ENCODE peak calls at places on chromosomes 3 and 15, in seven cellular contexts. Q, K, M, W, N, I and R are unnamed samples.

GRCh38 chr3:13579089-13579488 is 30.2 kb downstream of the FBLN2 start:
- DNase-seq in M (no peak), N (peak), Q (no peak), K (no peak), W (no peak), I (peak), R (no peak)

GRCh38 chr3:44114142-44114541 is 127.5 kb upstream of the TOPAZ1 start:
- DNase-seq in M (peak), K (no peak), N (peak), I (no peak), W (peak), Q (peak), R (no peak)

GRCh38 chr3:127697531-127698240 is 24.9 kb downstream of the ABTB1 start:
- DNase-seq in I (peak), K (no peak), Q (peak), M (peak), N (peak), W (no peak), R (peak)

GRCh38 chr3:50658831-50659230 is 15.9 kb upstream of the DOCK3 start:
- DNase-seq in Q (no peak), K (no peak), I (no peak), N (no peak), M (no peak), W (peak), R (peak)

GRCh38 chr15:63504979-63505841 is 817 bp downstream of the USP3 start:
- DNase-seq in N (peak), M (no peak), W (peak), K (peak), Q (no peak), I (peak), R (peak)

GRCh38 chr3:115961390-115961789 is 338.1 kb downstream of the GAP43 start:
- DNase-seq in K (no peak), N (peak), M (no peak), W (no peak), I (no peak), Q (no peak), R (no peak)

GRCh38 chr15:59746777-59747176 is 57.7 kb upstream of the BNIP2 start:
- DNase-seq in Q (no peak), K (no peak), N (no peak), I (no peak), M (no peak), W (no peak), R (no peak)

GRCh38 chr15:86491118-86491517 is 411.4 kb downstream of the AGBL1 start:
- DNase-seq in I (no peak), W (no peak), M (no peak), Q (no peak), N (no peak), K (no peak), R (no peak)

GRCh38 chr15:57500256-57500655 is 91.4 kb upstream of the MYZAP start:
- DNase-seq in N (no peak), Q (no peak), W (no peak), K (no peak), M (no peak), I (no peak), R (no peak)

GRCh38 chr3:55897573-55898224 is 410.6 kb upstream of the WNT5A start:
- DNase-seq in W (no peak), Q (peak), I (peak), M (no peak), K (no peak), N (no peak), R (no peak)

GRCh38 chr3:55006277-55006676 is 78.4 kb upstream of the LRTM1 start:
- DNase-seq in I (no peak), N (no peak), Q (no peak), W (no peak), K (no peak), M (no peak), R (no peak)

GRCh38 chr3:197422506-197422905 is 124.1 kb upstream of the DLG1 start:
- DNase-seq in Q (no peak), I (no peak), K (no peak), N (no peak), W (no peak), M (no peak), R (peak)

GRCh38 chr3:36864180-36865053 is 80.4 kb downstream of the TRANK1 start:
- DNase-seq in W (no peak), I (no peak), K (no peak), N (no peak), M (no peak), Q (no peak), R (no peak)

GRCh38 chr3:98041350-98041749 is 6.2 kb upstream of the GABRR3 start:
- DNase-seq in Q (no peak), M (no peak), I (no peak), W (no peak), N (no peak), K (no peak), R (no peak)

GRCh38 chr15:80615361-80615736 is 79.8 kb upstream of the ABHD17C start:
- DNase-seq in I (no peak), M (no peak), K (no peak), W (no peak), Q (no peak), N (no peak), R (no peak)